ENCODE peak calls at places on chromosomes 3 and 15, in four cellular contexts. Q is GM12878, V is K562, S is HepG2. Y is an unnamed sample.
A peak's percentile ranks its signal among the peaks of the same experiment; 100 is the strongest.

GRCh38 chr3:40939113-40940070 is 259.9 kb upstream of the CTNNB1 start:
- DNase-seq in Q (no peak), V (no peak), S (no peak), Y (no peak)

GRCh38 chr3:196639517-196640500 is at the start of gene NRROS:
- DNase-seq in Q (no peak), V (peak; percentile 80), S (no peak), Y (peak; percentile 72)

GRCh38 chr3:136381051-136381450 is 130.9 kb downstream of the PCCB start:
- DNase-seq in Q (no peak), V (no peak), S (no peak), Y (no peak)

GRCh38 chr3:195770081-195770840 is 41.5 kb downstream of the MUC4 start:
- DNase-seq in Q (no peak), V (no peak), S (no peak), Y (no peak)

GRCh38 chr15:83955806-83956265 is 279.7 kb upstream of the GOLGA6L4 start:
- DNase-seq in Q (peak; percentile 87), V (no peak), S (no peak), Y (no peak)

GRCh38 chr3:15356186-15356585 is 23.8 kb upstream of the SH3BP5 start:
- DNase-seq in Q (no peak), V (no peak), S (no peak), Y (no peak)

GRCh38 chr3:44915702-44916438 is 41.5 kb downstream of the TGM4 start:
- DNase-seq in Q (no peak), V (peak; percentile 48), S (peak; percentile 20), Y (peak; percentile 35)

GRCh38 chr3:85571835-85572234 is 613.0 kb downstream of the CADM2 start:
- DNase-seq in Q (no peak), V (no peak), S (peak; percentile 3), Y (no peak)

GRCh38 chr3:80263260-80263659 is 495.5 kb upstream of the ROBO1 start:
- DNase-seq in Q (no peak), V (no peak), S (no peak), Y (no peak)

GRCh38 chr3:58563386-58564035 is 13.7 kb downstream of the FAM107A start:
- DNase-seq in Q (no peak), V (no peak), S (peak; percentile 53), Y (no peak)

GRCh38 chr3:129312671-129313414 is 34.2 kb downstream of the HMCES start:
- DNase-seq in Q (no peak), V (peak; percentile 25), S (no peak), Y (no peak)

GRCh38 chr3:61353353-61353752 is 102.1 kb upstream of the FHIT start:
- DNase-seq in Q (no peak), V (no peak), S (no peak), Y (no peak)

GRCh38 chr15:61528590-61528929 is 299.5 kb upstream of the RORA start:
- DNase-seq in Q (no peak), V (no peak), S (no peak), Y (no peak)

GRCh38 chr15:32743411-32744145 is 25.8 kb downstream of the GREM1 start:
- DNase-seq in Q (no peak), V (no peak), S (no peak), Y (no peak)

GRCh38 chr3:25581823-25582222 is 82.9 kb downstream of the TOP2B start:
- DNase-seq in Q (no peak), V (no peak), S (no peak), Y (no peak)

GRCh38 chr15:86846059-86846458 is 766.4 kb downstream of the AGBL1 start:
- DNase-seq in Q (no peak), V (no peak), S (no peak), Y (no peak)

GRCh38 chr3:16741103-16741758 is 136.0 kb upstream of the DAZL start:
- DNase-seq in Q (no peak), V (no peak), S (no peak), Y (no peak)

GRCh38 chr3:135023985-135024658 is 229.1 kb downstream of the EPHB1 start:
- DNase-seq in Q (peak; percentile 60), V (no peak), S (no peak), Y (no peak)

GRCh38 chr3:16072420-16073110 is 101.9 kb upstream of the GALNT15 start:
- DNase-seq in Q (no peak), V (no peak), S (no peak), Y (no peak)

GRCh38 chr3:61903931-61904657 is 342.7 kb downstream of the PTPRG start:
- DNase-seq in Q (no peak), V (no peak), S (no peak), Y (no peak)

GRCh38 chr3:110414851-110415250 is 656.8 kb upstream of the NECTIN3 start:
- DNase-seq in Q (no peak), V (no peak), S (peak; percentile 31), Y (no peak)

GRCh38 chr15:71575474-71576045 is 234.8 kb upstream of the NR2E3 start:
- DNase-seq in Q (no peak), V (no peak), S (peak; percentile 10), Y (peak; percentile 36)

GRCh38 chr3:108404409-108404808 is 106.0 kb downstream of the MYH15 start:
- DNase-seq in Q (no peak), V (no peak), S (no peak), Y (no peak)

GRCh38 chr3:37093481-37093880 is 80.9 kb downstream of the LRRFIP2 start:
- DNase-seq in Q (no peak), V (no peak), S (no peak), Y (no peak)

GRCh38 chr3:18237251-18238005 is 187.7 kb downstream of the SATB1 start:
- DNase-seq in Q (no peak), V (no peak), S (no peak), Y (no peak)

GRCh38 chr15:80844011-80844732 is 65.0 kb downstream of the CEMIP start:
- DNase-seq in Q (no peak), V (no peak), S (peak; percentile 45), Y (no peak)

GRCh38 chr15:40845036-40845435 is 1.2 kb downstream of the SPINT1 start:
- DNase-seq in Q (no peak), V (no peak), S (no peak), Y (no peak)

GRCh38 chr15:101087172-101087769 is 164.6 kb downstream of the CHSY1 start:
- DNase-seq in Q (no peak), V (no peak), S (no peak), Y (no peak)

GRCh38 chr3:179961081-179962078 is 75.4 kb downstream of the PEX5L start:
- DNase-seq in Q (peak; percentile 71), V (no peak), S (no peak), Y (no peak)

GRCh38 chr3:119637679-119638525 is 22.5 kb downstream of the POPDC2 start:
- DNase-seq in Q (peak; percentile 82), V (peak; percentile 16), S (no peak), Y (peak; percentile 45)

GRCh38 chr15:66611257-66612053 is 45.7 kb upstream of the LCTL start:
- DNase-seq in Q (no peak), V (no peak), S (peak; percentile 81), Y (no peak)

GRCh38 chr3:5160926-5161858 is 26.3 kb upstream of the EDEM1 start:
- DNase-seq in Q (no peak), V (no peak), S (no peak), Y (peak; percentile 8)

GRCh38 chr3:5165698-5166097 is 21.8 kb upstream of the EDEM1 start:
- DNase-seq in Q (no peak), V (no peak), S (no peak), Y (no peak)

GRCh38 chr3:5166846-5167245 is 20.7 kb upstream of the EDEM1 start:
- DNase-seq in Q (no peak), V (no peak), S (no peak), Y (no peak)

DNA sequence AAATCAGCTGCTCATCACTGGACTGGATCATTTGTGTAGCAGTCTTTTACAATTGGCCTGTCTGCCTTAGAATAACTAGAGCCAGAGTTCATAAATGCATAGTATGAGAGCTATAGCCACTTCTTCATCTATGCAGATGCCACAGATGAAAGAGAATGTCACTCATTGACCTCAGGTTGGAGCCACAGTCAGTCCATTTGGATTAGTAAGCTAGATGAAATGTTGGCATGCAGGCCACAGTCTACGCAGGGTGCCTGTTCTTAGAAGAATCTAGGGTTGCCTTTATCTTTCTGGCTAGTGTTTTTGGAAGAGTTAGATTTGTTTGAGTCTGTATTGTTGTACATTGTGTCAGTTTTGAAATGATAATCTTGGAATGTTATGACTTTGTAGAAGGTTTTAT is 25.4 kb upstream of the EDEM1 start:
- DNase-seq in Q (no peak), V (no peak), S (peak; percentile 26), Y (no peak)
- TF ChIP-seq NFIC in Q (no peak), V (no peak), S (no peak), Y (peak; percentile 50)

GRCh38 chr15:59616390-59616789 is 4.8 kb downstream of the GCNT3 start:
- DNase-seq in Q (no peak), V (no peak), S (peak; percentile 38), Y (no peak)

DNA sequence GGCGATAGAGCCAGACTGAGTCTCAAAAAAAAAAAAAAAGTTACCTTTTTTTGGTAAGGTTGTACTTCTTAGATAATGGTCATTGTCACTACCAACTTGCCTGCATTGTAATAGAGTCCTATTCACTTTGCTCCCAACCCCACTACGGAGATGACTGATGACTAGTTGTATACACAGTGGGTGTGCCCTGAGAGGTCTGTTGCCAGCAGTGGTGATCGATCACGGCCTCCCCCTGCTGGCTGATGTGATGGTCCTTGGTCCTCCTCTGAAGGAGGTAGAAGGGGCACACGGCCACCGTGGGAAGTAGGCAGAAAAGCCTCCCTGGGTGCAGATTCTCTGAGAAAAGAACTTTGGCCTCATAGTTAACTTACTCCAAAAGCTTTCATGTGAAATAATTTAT is 10.7 kb downstream of the GCNT3 start:
- DNase-seq in Q (no peak), V (peak; percentile 63), S (peak; percentile 79), Y (peak; percentile 54)
- TF ChIP-seq NFIC in Q (no peak), V (no peak), S (no peak), Y (no peak)

GRCh38 chr15:76339302-76340197 is 3.0 kb downstream of the ISL2 start:
- DNase-seq in Q (no peak), V (no peak), S (no peak), Y (peak; percentile 24)

GRCh38 chr15:76337047-76337738 is 620 bp downstream of the ISL2 start:
- DNase-seq in Q (no peak), V (peak; percentile 74), S (peak; percentile 39), Y (peak; percentile 67)

GRCh38 chr15:76336254-76337046 is at the start of gene ISL2:
- DNase-seq in Q (peak; percentile 61), V (peak; percentile 99), S (peak; percentile 95), Y (peak; percentile 99)

GRCh38 chr15:76338555-76339301 is 2.2 kb downstream of the ISL2 start:
- DNase-seq in Q (no peak), V (no peak), S (no peak), Y (peak; percentile 42)

DNA sequence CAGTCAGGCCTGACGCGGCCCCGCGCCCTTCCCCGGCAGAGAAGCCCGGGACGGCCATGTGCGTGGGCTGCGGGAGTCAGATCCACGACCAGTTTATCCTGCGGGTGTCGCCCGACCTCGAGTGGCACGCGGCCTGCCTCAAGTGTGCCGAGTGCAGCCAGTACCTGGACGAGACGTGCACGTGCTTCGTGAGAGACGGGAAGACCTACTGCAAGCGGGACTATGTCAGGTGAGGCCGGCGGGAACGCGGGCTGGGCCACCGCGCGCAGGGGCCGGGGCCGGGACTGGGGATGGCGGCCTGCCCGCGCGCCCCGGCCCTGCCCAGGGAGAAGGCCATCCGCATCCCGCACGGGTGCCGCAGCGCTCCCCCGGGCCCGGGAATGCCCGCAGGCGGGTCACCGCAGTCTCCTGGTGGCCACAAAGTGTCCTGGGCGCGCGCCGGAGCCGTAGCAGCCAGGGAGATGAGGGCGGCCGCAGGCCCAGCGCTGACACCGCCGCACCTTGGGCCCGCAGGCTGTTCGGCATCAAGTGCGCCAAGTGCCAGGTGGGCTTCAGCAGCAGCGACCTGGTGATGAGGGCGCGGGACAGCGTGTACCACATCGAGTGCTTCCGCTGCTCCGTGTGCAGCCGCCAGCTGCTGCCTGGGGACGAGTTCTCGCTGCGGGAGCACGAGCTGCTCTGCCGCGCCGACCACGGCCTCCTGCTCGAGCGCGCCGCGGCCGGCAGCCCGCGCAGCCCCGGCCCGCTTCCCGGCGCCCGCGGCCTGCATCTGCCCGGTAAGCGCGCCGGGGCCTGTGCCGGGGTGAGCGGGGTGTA is 1.4 kb downstream of the ISL2 start:
- DNase-seq in Q (no peak), V (peak; percentile 49), S (no peak), Y (peak; percentile 79)
- TF ChIP-seq NFIC in Q (no peak), V (no peak), S (no peak), Y (no peak)

GRCh38 chr15:68420186-68420684 is 11.7 kb downstream of the ITGA11 start:
- DNase-seq in Q (no peak), V (no peak), S (peak; percentile 9), Y (no peak)
- TF ChIP-seq NFIC in Q (no peak), V (no peak), S (no peak), Y (no peak)

Y was measured in SK-N-SH.